ENCODE peak calls at places on chromosomes 13 and 19, in seven cellular contexts. D, J, Q, R, B, H and V are unnamed samples.
A peak's percentile ranks its signal among the peaks of the same experiment; 100 is the strongest.

GRCh38 chr13:75481176-75482069 is 546 bp downstream of the TBC1D4 start:
- DNase-seq in R (peak; percentile 52), Q (no peak), H (peak; percentile 34), J (peak; percentile 8), B (peak; percentile 43), D (no peak), V (peak; percentile 16)

GRCh38 chr13:41905600-41906254 is 55.2 kb downstream of the VWA8 start:
- DNase-seq in B (peak; percentile 9), R (no peak), D (no peak), J (peak; percentile 25), H (no peak), Q (peak; percentile 16), V (no peak)

GRCh38 chr19:55486043-55486970 is 1.3 kb downstream of the NAT14 start:
- DNase-seq in R (no peak), H (no peak), D (no peak), B (no peak), Q (no peak), J (no peak), V (no peak)

GRCh38 chr19:40365613-40366401 is 17.3 kb downstream of the PLD3 start:
- DNase-seq in R (peak; percentile 47), H (peak; percentile 28), B (peak; percentile 51), J (peak; percentile 96), Q (no peak), D (peak; percentile 67), V (no peak)

GRCh38 chr13:86446311-86446710 is 647.1 kb upstream of the SLITRK6 start:
- DNase-seq in D (no peak), B (no peak), Q (no peak), R (no peak), J (peak; percentile 2), H (no peak), V (no peak)

GRCh38 chr13:41107104-41107571 is 25.5 kb downstream of the KBTBD6 start:
- DNase-seq in J (no peak), D (no peak), R (no peak), Q (no peak), B (no peak), H (no peak), V (no peak)

GRCh38 chr19:56660381-56661105 is 11.0 kb downstream of the ZNF835 start:
- DNase-seq in R (no peak), J (no peak), H (no peak), D (no peak), Q (no peak), B (peak; percentile 26), V (no peak)

GRCh38 chr19:28519950-28520861 is 692.7 kb downstream of the UQCRFS1 start:
- DNase-seq in Q (no peak), D (no peak), R (no peak), J (no peak), B (no peak), H (no peak), V (no peak)

GRCh38 chr19:35935911-35936737 is at the start of gene LRFN3:
- DNase-seq in Q (no peak), B (peak; percentile 55), J (peak; percentile 94), D (peak; percentile 44), R (peak; percentile 83), H (no peak), V (peak; percentile 75)

GRCh38 chr19:41795031-41795461 is 1.3 kb upstream of the CEACAM3 start:
- DNase-seq in Q (no peak), J (peak; percentile 49), D (no peak), H (no peak), B (peak; percentile 73), R (peak; percentile 77), V (peak; percentile 76)

GRCh38 chr13:51315658-51316057 is 23.8 kb upstream of the SERPINE3 start:
- DNase-seq in B (no peak), D (no peak), Q (peak; percentile 50), R (no peak), H (no peak), J (no peak), V (no peak)

GRCh38 chr19:34676697-34677385 is at the start of gene SCGB2B2:
- DNase-seq in D (no peak), B (no peak), H (no peak), Q (no peak), R (no peak), J (peak; percentile 90), V (no peak)

GRCh38 chr19:38951187-38951586 is 20.4 kb downstream of the MRPS12 start:
- DNase-seq in J (no peak), R (no peak), B (no peak), H (no peak), D (no peak), Q (no peak), V (no peak)

GRCh38 chr19:2096543-2097329 is at the start of gene IZUMO4:
- DNase-seq in D (peak; percentile 99), J (peak; percentile 82), R (peak; percentile 99), B (peak; percentile 100), H (peak; percentile 99), Q (peak; percentile 65), V (peak; percentile 97)

GRCh38 chr19:48284891-48285290 is 15.0 kb downstream of the ZNF114 start:
- DNase-seq in D (no peak), J (no peak), Q (no peak), H (no peak), B (no peak), R (no peak), V (no peak)

GRCh38 chr19:17997969-17998826 is 9.8 kb upstream of the ARRDC2 start:
- DNase-seq in D (no peak), R (no peak), Q (no peak), H (no peak), J (peak; percentile 16), B (no peak), V (peak; percentile 30)
- TF ChIP-seq CTCF in D (no peak), R (peak; percentile 13), Q (peak; percentile 2), H (no peak), J (peak; percentile 55), B (peak; percentile 37), V (no peak)

GRCh38 chr13:94112227-94112626 is 367.3 kb downstream of the DCT start:
- DNase-seq in Q (peak; percentile 88), R (no peak), B (no peak), D (no peak), H (no peak), J (no peak), V (no peak)

GRCh38 chr13:94112731-94113130 is 366.8 kb downstream of the DCT start:
- DNase-seq in B (no peak), Q (no peak), H (no peak), J (no peak), R (no peak), D (no peak), V (no peak)

GRCh38 chr13:94119360-94119936 is 360.0 kb downstream of the DCT start:
- DNase-seq in J (no peak), R (peak; percentile 79), B (no peak), Q (peak; percentile 53), D (no peak), H (no peak), V (no peak)

GRCh38 chr13:94114166-94114565 is 365.3 kb downstream of the DCT start:
- DNase-seq in R (no peak), Q (no peak), B (no peak), J (no peak), H (no peak), D (no peak), V (no peak)

DNA sequence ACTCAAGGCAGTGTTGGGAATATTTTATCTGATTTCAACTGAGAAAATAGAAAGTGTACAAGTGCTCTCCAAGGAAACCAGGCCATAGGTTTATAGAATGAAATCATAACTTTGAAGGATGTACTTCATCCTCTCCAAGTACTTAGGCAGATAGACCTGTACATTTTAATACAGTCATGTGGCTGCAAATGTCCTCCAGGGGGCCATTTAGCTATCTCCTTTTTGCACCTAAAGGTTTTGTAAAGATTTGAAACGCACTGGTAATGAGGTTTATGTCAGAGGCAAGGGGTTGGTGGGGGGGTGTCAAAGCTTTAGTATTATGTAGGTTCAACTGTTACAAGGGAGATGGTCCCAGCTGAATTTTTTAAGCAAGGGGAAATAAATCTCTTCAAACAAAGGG is 364.4 kb downstream of the DCT start:
- DNase-seq in Q (no peak), D (no peak), R (no peak), J (no peak), H (no peak), B (no peak), V (no peak)
- TF ChIP-seq CTCF in Q (no peak), D (no peak), R (no peak), J (no peak), H (no peak), B (no peak), V (no peak)

GRCh38 chr19:58042709-58043340 is 9.0 kb downstream of the ZSCAN1 start:
- DNase-seq in D (no peak), Q (no peak), R (no peak), J (no peak), H (no peak), B (no peak), V (no peak)
- TF ChIP-seq CTCF in D (no peak), Q (no peak), R (no peak), J (no peak), H (no peak), B (no peak), V (no peak)

DNA sequence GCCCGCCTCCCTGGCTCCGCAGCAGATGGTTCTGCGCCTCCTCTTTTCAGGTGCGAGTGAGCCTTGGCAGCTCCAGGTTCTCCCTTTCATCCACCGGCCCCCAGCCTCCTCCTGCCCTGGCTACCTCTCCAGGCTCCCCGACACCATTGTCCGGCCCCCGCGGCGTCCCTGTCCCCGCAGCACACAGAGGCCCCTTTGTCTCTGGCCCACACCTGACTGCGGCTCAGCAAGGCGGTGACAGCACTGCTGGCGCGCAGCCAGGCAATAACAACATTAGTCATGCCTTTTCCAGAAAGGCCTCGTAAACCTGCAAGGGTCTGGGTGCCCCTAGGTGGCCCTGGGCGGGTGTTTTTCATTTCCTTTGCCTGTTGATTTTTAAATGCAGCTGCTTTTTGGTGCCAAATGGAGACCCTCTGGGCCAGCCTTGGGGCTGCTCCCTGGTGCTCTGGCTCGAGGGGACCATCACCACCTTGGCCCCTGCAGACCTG is 73.2 kb upstream of the MEDAG start:
- DNase-seq in H (no peak), D (peak; percentile 36), B (no peak), J (peak; percentile 38), Q (peak; percentile 84), R (peak; percentile 94), V (peak; percentile 92)
- TF ChIP-seq CTCF in H (no peak), D (no peak), B (no peak), J (no peak), Q (no peak), R (no peak), V (no peak)